ENCODE peak calls at places on chromosomes 5 and 9, in nine cellular contexts. One of them, this sample, is unnamed.

GRCh38 chr5:61523072-61523471 is 191.0 kb downstream of the ZSWIM6 start:
- DNase-seq in skeletal muscle cell: no peak
- DNase-seq in Kasumi-1: no peak
- DNase-seq in activated CD4-positive, CD25-positive, alpha-beta regulatory T cell treated with anti-CD3 and anti-CD28 coated beads, Interleukin-2, amount 50 U/mL, for 72 hours: no peak
- DNase-seq in left ventricle myocardium inferior: no peak
- DNase-seq in RPMI7951: no peak
- DNase-seq in ovary: no peak
- DNase-seq in B cell: no peak
- DNase-seq in SK-MEL-5: no peak
- DNase-seq in this sample: no peak

GRCh38 chr5:162786234-162786633 is 651.2 kb upstream of the CCNG1 start:
- DNase-seq in skeletal muscle cell: no peak
- DNase-seq in RPMI7951: peak; percentile 11
- DNase-seq in Kasumi-1: peak; percentile 8
- DNase-seq in left ventricle myocardium inferior: no peak
- DNase-seq in B cell: no peak
- DNase-seq in SK-MEL-5: peak; percentile 22
- DNase-seq in ovary: no peak
- DNase-seq in activated CD4-positive, CD25-positive, alpha-beta regulatory T cell treated with anti-CD3 and anti-CD28 coated beads, Interleukin-2, amount 50 U/mL, for 72 hours: no peak
- DNase-seq in this sample: no peak

GRCh38 chr5:137205237-137205636 is 293.9 kb downstream of the SPOCK1 start:
- DNase-seq in ovary: no peak
- DNase-seq in B cell: no peak
- DNase-seq in skeletal muscle cell: no peak
- DNase-seq in left ventricle myocardium inferior: no peak
- DNase-seq in activated CD4-positive, CD25-positive, alpha-beta regulatory T cell treated with anti-CD3 and anti-CD28 coated beads, Interleukin-2, amount 50 U/mL, for 72 hours: no peak
- DNase-seq in Kasumi-1: no peak
- DNase-seq in RPMI7951: peak; percentile 66
- DNase-seq in SK-MEL-5: no peak
- DNase-seq in this sample: no peak

GRCh38 chr9:91208837-91209236 is 152.9 kb downstream of the AUH start:
- DNase-seq in B cell: no peak
- DNase-seq in ovary: no peak
- DNase-seq in SK-MEL-5: no peak
- DNase-seq in RPMI7951: no peak
- DNase-seq in Kasumi-1: no peak
- DNase-seq in activated CD4-positive, CD25-positive, alpha-beta regulatory T cell treated with anti-CD3 and anti-CD28 coated beads, Interleukin-2, amount 50 U/mL, for 72 hours: no peak
- DNase-seq in left ventricle myocardium inferior: no peak
- DNase-seq in skeletal muscle cell: no peak
- DNase-seq in this sample: no peak

GRCh38 chr5:95723632-95724369 is 7.3 kb upstream of the RHOBTB3 start:
- DNase-seq in B cell: no peak
- DNase-seq in left ventricle myocardium inferior: peak; percentile 41
- DNase-seq in activated CD4-positive, CD25-positive, alpha-beta regulatory T cell treated with anti-CD3 and anti-CD28 coated beads, Interleukin-2, amount 50 U/mL, for 72 hours: no peak
- DNase-seq in skeletal muscle cell: no peak
- DNase-seq in RPMI7951: no peak
- DNase-seq in SK-MEL-5: no peak
- DNase-seq in Kasumi-1: peak; percentile 41
- DNase-seq in ovary: no peak
- DNase-seq in this sample: no peak

GRCh38 chr9:123087359-123087888 is 54.0 kb downstream of the GPR21 start:
- DNase-seq in Kasumi-1: no peak
- DNase-seq in left ventricle myocardium inferior: peak; percentile 31
- DNase-seq in skeletal muscle cell: no peak
- DNase-seq in B cell: no peak
- DNase-seq in SK-MEL-5: no peak
- DNase-seq in ovary: no peak
- DNase-seq in RPMI7951: no peak
- DNase-seq in activated CD4-positive, CD25-positive, alpha-beta regulatory T cell treated with anti-CD3 and anti-CD28 coated beads, Interleukin-2, amount 50 U/mL, for 72 hours: no peak
- DNase-seq in this sample: no peak

GRCh38 chr5:31329722-31330121 is 136.2 kb downstream of the CDH6 start:
- DNase-seq in SK-MEL-5: no peak
- DNase-seq in left ventricle myocardium inferior: no peak
- DNase-seq in RPMI7951: no peak
- DNase-seq in B cell: no peak
- DNase-seq in skeletal muscle cell: no peak
- DNase-seq in Kasumi-1: no peak
- DNase-seq in activated CD4-positive, CD25-positive, alpha-beta regulatory T cell treated with anti-CD3 and anti-CD28 coated beads, Interleukin-2, amount 50 U/mL, for 72 hours: no peak
- DNase-seq in ovary: no peak
- DNase-seq in this sample: no peak

GRCh38 chr5:116528519-116529234 is 45.9 kb downstream of the SEMA6A start:
- DNase-seq in Kasumi-1: no peak
- DNase-seq in left ventricle myocardium inferior: no peak
- DNase-seq in SK-MEL-5: no peak
- DNase-seq in skeletal muscle cell: no peak
- DNase-seq in activated CD4-positive, CD25-positive, alpha-beta regulatory T cell treated with anti-CD3 and anti-CD28 coated beads, Interleukin-2, amount 50 U/mL, for 72 hours: no peak
- DNase-seq in RPMI7951: no peak
- DNase-seq in ovary: no peak
- DNase-seq in B cell: no peak
- DNase-seq in this sample: no peak

GRCh38 chr9:99105152-99106043 is 485 bp downstream of the TGFBR1 start:
- DNase-seq in B cell: no peak
- DNase-seq in left ventricle myocardium inferior: peak; percentile 82
- DNase-seq in activated CD4-positive, CD25-positive, alpha-beta regulatory T cell treated with anti-CD3 and anti-CD28 coated beads, Interleukin-2, amount 50 U/mL, for 72 hours: peak; percentile 68
- DNase-seq in RPMI7951: peak; percentile 84
- DNase-seq in Kasumi-1: peak; percentile 37
- DNase-seq in ovary: peak; percentile 81
- DNase-seq in skeletal muscle cell: peak; percentile 37
- DNase-seq in SK-MEL-5: peak; percentile 71
- DNase-seq in this sample: peak; percentile 90

GRCh38 chr5:124730381-124730780 is 16.1 kb downstream of the ZNF608 start:
- DNase-seq in B cell: no peak
- DNase-seq in skeletal muscle cell: no peak
- DNase-seq in ovary: no peak
- DNase-seq in activated CD4-positive, CD25-positive, alpha-beta regulatory T cell treated with anti-CD3 and anti-CD28 coated beads, Interleukin-2, amount 50 U/mL, for 72 hours: no peak
- DNase-seq in Kasumi-1: no peak
- DNase-seq in RPMI7951: no peak
- DNase-seq in left ventricle myocardium inferior: no peak
- DNase-seq in SK-MEL-5: no peak
- DNase-seq in this sample: no peak

GRCh38 chr9:94160594-94161501 is 76.6 kb downstream of the PTPDC1 start:
- DNase-seq in B cell: no peak
- DNase-seq in left ventricle myocardium inferior: no peak
- DNase-seq in SK-MEL-5: peak; percentile 36
- DNase-seq in ovary: no peak
- DNase-seq in Kasumi-1: no peak
- DNase-seq in RPMI7951: no peak
- DNase-seq in skeletal muscle cell: no peak
- DNase-seq in activated CD4-positive, CD25-positive, alpha-beta regulatory T cell treated with anti-CD3 and anti-CD28 coated beads, Interleukin-2, amount 50 U/mL, for 72 hours: no peak
- DNase-seq in this sample: no peak

GRCh38 chr5:142826741-142827492 is 56.7 kb downstream of the ARHGAP26 start:
- DNase-seq in Kasumi-1: peak; percentile 46
- DNase-seq in ovary: no peak
- DNase-seq in skeletal muscle cell: no peak
- DNase-seq in activated CD4-positive, CD25-positive, alpha-beta regulatory T cell treated with anti-CD3 and anti-CD28 coated beads, Interleukin-2, amount 50 U/mL, for 72 hours: peak; percentile 34
- DNase-seq in B cell: no peak
- DNase-seq in RPMI7951: peak; percentile 91
- DNase-seq in left ventricle myocardium inferior: no peak
- DNase-seq in SK-MEL-5: no peak
- DNase-seq in this sample: no peak

GRCh38 chr5:66197764-66198405 is 53.8 kb downstream of the SREK1 start:
- DNase-seq in left ventricle myocardium inferior: no peak
- DNase-seq in Kasumi-1: no peak
- DNase-seq in skeletal muscle cell: no peak
- DNase-seq in RPMI7951: no peak
- DNase-seq in B cell: no peak
- DNase-seq in ovary: no peak
- DNase-seq in SK-MEL-5: no peak
- DNase-seq in activated CD4-positive, CD25-positive, alpha-beta regulatory T cell treated with anti-CD3 and anti-CD28 coated beads, Interleukin-2, amount 50 U/mL, for 72 hours: no peak
- DNase-seq in this sample: no peak

GRCh38 chr5:98772415-98773213 is 849 bp upstream of the RGMB start:
- DNase-seq in SK-MEL-5: peak; percentile 84
- DNase-seq in Kasumi-1: peak; percentile 60
- DNase-seq in B cell: peak; percentile 63
- DNase-seq in RPMI7951: peak; percentile 85
- DNase-seq in left ventricle myocardium inferior: peak; percentile 68
- DNase-seq in activated CD4-positive, CD25-positive, alpha-beta regulatory T cell treated with anti-CD3 and anti-CD28 coated beads, Interleukin-2, amount 50 U/mL, for 72 hours: no peak
- DNase-seq in skeletal muscle cell: peak; percentile 77
- DNase-seq in ovary: peak; percentile 78
- DNase-seq in this sample: peak; percentile 39

GRCh38 chr9:133519693-133520092 is 5.1 kb downstream of the MYMK start:
- DNase-seq in RPMI7951: peak; percentile 47
- DNase-seq in ovary: no peak
- DNase-seq in SK-MEL-5: no peak
- DNase-seq in B cell: no peak
- DNase-seq in Kasumi-1: no peak
- DNase-seq in skeletal muscle cell: no peak
- DNase-seq in left ventricle myocardium inferior: no peak
- DNase-seq in activated CD4-positive, CD25-positive, alpha-beta regulatory T cell treated with anti-CD3 and anti-CD28 coated beads, Interleukin-2, amount 50 U/mL, for 72 hours: no peak
- DNase-seq in this sample: no peak

GRCh38 chr5:132234684-132235062 is 7.0 kb upstream of the P4HA2 start:
- DNase-seq in skeletal muscle cell: no peak
- DNase-seq in left ventricle myocardium inferior: no peak
- DNase-seq in ovary: no peak
- DNase-seq in Kasumi-1: no peak
- DNase-seq in activated CD4-positive, CD25-positive, alpha-beta regulatory T cell treated with anti-CD3 and anti-CD28 coated beads, Interleukin-2, amount 50 U/mL, for 72 hours: no peak
- DNase-seq in SK-MEL-5: no peak
- DNase-seq in B cell: no peak
- DNase-seq in RPMI7951: no peak
- DNase-seq in this sample: no peak

GRCh38 chr5:178301641-178302040 is 69.0 kb upstream of the PHYKPL start:
- DNase-seq in left ventricle myocardium inferior: no peak
- DNase-seq in skeletal muscle cell: no peak
- DNase-seq in B cell: no peak
- DNase-seq in ovary: no peak
- DNase-seq in SK-MEL-5: no peak
- DNase-seq in RPMI7951: no peak
- DNase-seq in Kasumi-1: no peak
- DNase-seq in activated CD4-positive, CD25-positive, alpha-beta regulatory T cell treated with anti-CD3 and anti-CD28 coated beads, Interleukin-2, amount 50 U/mL, for 72 hours: no peak
- DNase-seq in this sample: no peak

GRCh38 chr9:136021891-136022681 is 60.9 kb upstream of the UBAC1 start:
- DNase-seq in ovary: peak; percentile 34
- DNase-seq in B cell: no peak
- DNase-seq in RPMI7951: no peak
- DNase-seq in skeletal muscle cell: no peak
- DNase-seq in activated CD4-positive, CD25-positive, alpha-beta regulatory T cell treated with anti-CD3 and anti-CD28 coated beads, Interleukin-2, amount 50 U/mL, for 72 hours: no peak
- DNase-seq in SK-MEL-5: no peak
- DNase-seq in left ventricle myocardium inferior: peak; percentile 17
- DNase-seq in Kasumi-1: no peak
- DNase-seq in this sample: no peak

GRCh38 chr5:130710596-130710995 is 454.5 kb downstream of the HINT1 start:
- DNase-seq in activated CD4-positive, CD25-positive, alpha-beta regulatory T cell treated with anti-CD3 and anti-CD28 coated beads, Interleukin-2, amount 50 U/mL, for 72 hours: no peak
- DNase-seq in skeletal muscle cell: peak; percentile 86
- DNase-seq in RPMI7951: no peak
- DNase-seq in ovary: no peak
- DNase-seq in left ventricle myocardium inferior: no peak
- DNase-seq in B cell: no peak
- DNase-seq in Kasumi-1: no peak
- DNase-seq in SK-MEL-5: no peak
- DNase-seq in this sample: no peak

GRCh38 chr5:177086918-177087706 is 397 bp downstream of the FGFR4 start:
- DNase-seq in left ventricle myocardium inferior: no peak
- DNase-seq in activated CD4-positive, CD25-positive, alpha-beta regulatory T cell treated with anti-CD3 and anti-CD28 coated beads, Interleukin-2, amount 50 U/mL, for 72 hours: peak; percentile 68
- DNase-seq in SK-MEL-5: peak; percentile 52
- DNase-seq in B cell: peak; percentile 95
- DNase-seq in ovary: peak; percentile 78
- DNase-seq in skeletal muscle cell: no peak
- DNase-seq in Kasumi-1: no peak
- DNase-seq in RPMI7951: peak; percentile 16
- DNase-seq in this sample: peak; percentile 85

GRCh38 chr9:114761515-114761914 is 44.3 kb downstream of the TNFSF15 start:
- DNase-seq in skeletal muscle cell: no peak
- DNase-seq in Kasumi-1: no peak
- DNase-seq in left ventricle myocardium inferior: no peak
- DNase-seq in B cell: no peak
- DNase-seq in ovary: no peak
- DNase-seq in SK-MEL-5: no peak
- DNase-seq in activated CD4-positive, CD25-positive, alpha-beta regulatory T cell treated with anti-CD3 and anti-CD28 coated beads, Interleukin-2, amount 50 U/mL, for 72 hours: no peak
- DNase-seq in RPMI7951: no peak
- DNase-seq in this sample: no peak

GRCh38 chr9:90915693-90916092 is 114.1 kb downstream of the SYK start:
- DNase-seq in skeletal muscle cell: no peak
- DNase-seq in B cell: peak; percentile 35
- DNase-seq in RPMI7951: no peak
- DNase-seq in Kasumi-1: peak; percentile 10
- DNase-seq in ovary: no peak
- DNase-seq in SK-MEL-5: peak; percentile 30
- DNase-seq in activated CD4-positive, CD25-positive, alpha-beta regulatory T cell treated with anti-CD3 and anti-CD28 coated beads, Interleukin-2, amount 50 U/mL, for 72 hours: no peak
- DNase-seq in left ventricle myocardium inferior: no peak
- DNase-seq in this sample: no peak

GRCh38 chr5:89028579-89029272 is 145.7 kb upstream of the MEF2C start:
- DNase-seq in left ventricle myocardium inferior: no peak
- DNase-seq in RPMI7951: peak; percentile 80
- DNase-seq in activated CD4-positive, CD25-positive, alpha-beta regulatory T cell treated with anti-CD3 and anti-CD28 coated beads, Interleukin-2, amount 50 U/mL, for 72 hours: no peak
- DNase-seq in skeletal muscle cell: no peak
- DNase-seq in ovary: no peak
- DNase-seq in Kasumi-1: no peak
- DNase-seq in SK-MEL-5: no peak
- DNase-seq in B cell: no peak
- DNase-seq in this sample: no peak

GRCh38 chr9:4519604-4520003 is 29.3 kb downstream of the SLC1A1 start:
- DNase-seq in RPMI7951: no peak
- DNase-seq in ovary: no peak
- DNase-seq in Kasumi-1: no peak
- DNase-seq in skeletal muscle cell: no peak
- DNase-seq in activated CD4-positive, CD25-positive, alpha-beta regulatory T cell treated with anti-CD3 and anti-CD28 coated beads, Interleukin-2, amount 50 U/mL, for 72 hours: no peak
- DNase-seq in left ventricle myocardium inferior: no peak
- DNase-seq in B cell: no peak
- DNase-seq in SK-MEL-5: no peak
- DNase-seq in this sample: no peak

GRCh38 chr9:105637787-105638395 is 24.4 kb upstream of the TAL2 start:
- DNase-seq in SK-MEL-5: peak; percentile 47
- DNase-seq in Kasumi-1: no peak
- DNase-seq in activated CD4-positive, CD25-positive, alpha-beta regulatory T cell treated with anti-CD3 and anti-CD28 coated beads, Interleukin-2, amount 50 U/mL, for 72 hours: no peak
- DNase-seq in ovary: no peak
- DNase-seq in skeletal muscle cell: no peak
- DNase-seq in left ventricle myocardium inferior: no peak
- DNase-seq in B cell: no peak
- DNase-seq in RPMI7951: peak; percentile 11
- DNase-seq in this sample: no peak

GRCh38 chr5:179371681-179372675 is 26.7 kb upstream of the ADAMTS2 start:
- DNase-seq in left ventricle myocardium inferior: no peak
- DNase-seq in ovary: peak; percentile 19
- DNase-seq in RPMI7951: no peak
- DNase-seq in skeletal muscle cell: no peak
- DNase-seq in activated CD4-positive, CD25-positive, alpha-beta regulatory T cell treated with anti-CD3 and anti-CD28 coated beads, Interleukin-2, amount 50 U/mL, for 72 hours: no peak
- DNase-seq in B cell: no peak
- DNase-seq in Kasumi-1: no peak
- DNase-seq in SK-MEL-5: no peak
- DNase-seq in this sample: no peak

GRCh38 chr9:2320126-2320525 is 301.5 kb upstream of the VLDLR start:
- DNase-seq in B cell: no peak
- DNase-seq in left ventricle myocardium inferior: no peak
- DNase-seq in SK-MEL-5: no peak
- DNase-seq in activated CD4-positive, CD25-positive, alpha-beta regulatory T cell treated with anti-CD3 and anti-CD28 coated beads, Interleukin-2, amount 50 U/mL, for 72 hours: no peak
- DNase-seq in RPMI7951: peak; percentile 1
- DNase-seq in Kasumi-1: no peak
- DNase-seq in skeletal muscle cell: no peak
- DNase-seq in ovary: no peak
- DNase-seq in this sample: no peak

GRCh38 chr9:127792417-127793031 is 6.7 kb downstream of the CDK9 start:
- DNase-seq in SK-MEL-5: no peak
- DNase-seq in skeletal muscle cell: no peak
- DNase-seq in ovary: peak; percentile 39
- DNase-seq in activated CD4-positive, CD25-positive, alpha-beta regulatory T cell treated with anti-CD3 and anti-CD28 coated beads, Interleukin-2, amount 50 U/mL, for 72 hours: no peak
- DNase-seq in RPMI7951: no peak
- DNase-seq in B cell: no peak
- DNase-seq in left ventricle myocardium inferior: no peak
- DNase-seq in Kasumi-1: no peak
- DNase-seq in this sample: no peak